ENCODE peak calls at places on chromosome 20, in five cellular contexts. C is H1, S is breast epithelium, I is prostate gland, J is stomach. V is an unnamed sample.

GRCh38 chr20:3701061-3701998 is 11.1 kb downstream of the SIGLEC1 start:
- DNase-seq in I (no peak), S (no peak), J (no peak), C (no peak), V (no peak)

GRCh38 chr20:3697588-3698235 is 14.7 kb downstream of the SIGLEC1 start:
- DNase-seq in J (no peak), C (no peak), S (no peak), I (no peak), V (no peak)

GRCh38 chr20:329325-329695 is 4.0 kb downstream of the SOX12 start:
- DNase-seq in I (no peak), S (no peak), J (no peak), C (no peak), V (no peak)

GRCh38 chr20:62808211-62808865 is 3.7 kb downstream of the OGFR start:
- DNase-seq in J (peak; percentile 70), I (no peak), S (no peak), C (peak; percentile 97), V (peak; percentile 81)

GRCh38 chr20:1800777-1801176 is 94.4 kb upstream of the SIRPA start:
- DNase-seq in J (no peak), C (no peak), S (no peak), I (no peak), V (no peak)

GRCh38 chr20:16405254-16405653 is 168.0 kb downstream of the KIF16B start:
- DNase-seq in S (no peak), J (no peak), I (no peak), C (no peak), V (no peak)

GRCh38 chr20:56181593-56181992 is 66.9 kb upstream of the MC3R start:
- DNase-seq in S (no peak), I (no peak), C (no peak), J (no peak), V (no peak)

GRCh38 chr20:60584221-60584620 is 626.0 kb downstream of the CDH26 start:
- DNase-seq in C (no peak), J (no peak), S (no peak), I (no peak), V (no peak)

GRCh38 chr20:8367679-8368078 is 235.6 kb downstream of the PLCB1 start:
- DNase-seq in S (no peak), C (no peak), I (no peak), J (no peak), V (no peak)

GRCh38 chr20:36339646-36340592 is 33.8 kb downstream of the DLGAP4 start:
- DNase-seq in I (no peak), C (no peak), J (no peak), S (no peak), V (no peak)

GRCh38 chr20:24670341-24670821 is 201.0 kb downstream of the SYNDIG1 start:
- DNase-seq in I (no peak), J (no peak), C (no peak), S (no peak), V (no peak)

GRCh38 chr20:2350606-2351005 is 30.1 kb upstream of the TGM6 start:
- DNase-seq in C (no peak), I (no peak), S (no peak), J (no peak), V (no peak)

GRCh38 chr20:17586250-17586649 is 16.4 kb downstream of the DSTN start:
- DNase-seq in J (no peak), I (no peak), S (no peak), C (no peak), V (no peak)

GRCh38 chr20:6269163-6269873 is 146.5 kb upstream of the FERMT1 start:
- DNase-seq in S (no peak), C (no peak), J (no peak), I (no peak), V (no peak)

GRCh38 chr20:6731951-6732580 is 35.4 kb upstream of the BMP2 start:
- DNase-seq in J (no peak), I (no peak), S (no peak), C (no peak), V (no peak)

GRCh38 chr20:63753381-63753780 is 13.8 kb downstream of the SLC2A4RG start:
- DNase-seq in I (no peak), J (no peak), C (no peak), S (no peak), V (no peak)

GRCh38 chr20:63119451-63120285 is 96.3 kb downstream of the YTHDF1 start:
- DNase-seq in I (no peak), J (no peak), S (no peak), C (no peak), V (no peak)

GRCh38 chr20:2745936-2746635 is 53.5 kb downstream of the EBF4 start:
- DNase-seq in J (no peak), C (no peak), I (no peak), S (no peak), V (no peak)

GRCh38 chr20:14698125-14698524 is 360.7 kb upstream of the FLRT3 start:
- DNase-seq in S (no peak), I (no peak), C (no peak), J (no peak), V (no peak)
- TF ChIP-seq POLR2A in S (no peak), I (no peak), C (no peak), J (no peak), V (no peak)

DNA sequence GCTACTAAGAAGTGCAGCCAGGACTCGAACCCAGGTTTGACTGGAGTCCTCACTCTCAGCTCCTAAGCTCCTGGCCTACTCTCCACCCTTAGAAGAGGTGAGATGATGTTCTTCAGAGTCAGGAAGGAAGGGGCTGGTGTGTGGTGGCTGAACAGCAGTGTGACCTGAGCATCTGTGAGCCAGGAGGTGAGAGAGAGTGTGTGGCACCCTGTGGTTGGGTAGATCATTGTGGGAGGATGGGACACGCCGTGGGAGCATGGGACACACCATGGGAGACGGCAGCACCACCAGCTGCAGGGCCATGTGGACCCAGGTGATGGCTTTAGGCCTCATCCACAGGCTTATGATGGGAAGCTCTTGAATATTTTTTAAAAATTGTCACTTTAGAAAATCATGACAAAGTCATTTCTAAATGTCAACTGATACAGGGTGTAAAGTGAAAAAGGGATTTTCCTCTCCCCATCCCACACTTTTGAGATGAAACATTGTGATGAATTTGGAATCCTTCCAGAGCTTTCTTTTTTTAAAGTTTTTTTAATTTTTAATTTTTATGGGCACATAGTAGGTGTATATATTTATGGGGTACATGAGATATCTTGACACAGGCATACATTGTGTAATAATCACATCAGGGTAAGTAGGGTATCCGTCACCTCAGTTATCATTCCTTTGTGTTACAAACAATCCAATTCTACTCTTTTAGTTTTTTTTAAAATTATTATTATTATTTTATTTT is 31.6 kb downstream of the SRC start:
- DNase-seq in J (no peak), S (no peak), C (no peak), I (no peak), V (no peak)
- TF ChIP-seq POLR2AphosphoS5 in J (no peak), S (no peak), C (no peak), I (no peak), V (no peak)

GRCh38 chr20:34363062-34364012 is at the start of gene ITCH:
- DNase-seq in I (peak; percentile 94), S (peak; percentile 95), C (peak; percentile 94), J (peak; percentile 97), V (peak; percentile 95)
- TF ChIP-seq POLR2A in I (peak; percentile 94), S (peak; percentile 89), C (peak; percentile 77), J (peak; percentile 72), V (peak; percentile 75)

DNA sequence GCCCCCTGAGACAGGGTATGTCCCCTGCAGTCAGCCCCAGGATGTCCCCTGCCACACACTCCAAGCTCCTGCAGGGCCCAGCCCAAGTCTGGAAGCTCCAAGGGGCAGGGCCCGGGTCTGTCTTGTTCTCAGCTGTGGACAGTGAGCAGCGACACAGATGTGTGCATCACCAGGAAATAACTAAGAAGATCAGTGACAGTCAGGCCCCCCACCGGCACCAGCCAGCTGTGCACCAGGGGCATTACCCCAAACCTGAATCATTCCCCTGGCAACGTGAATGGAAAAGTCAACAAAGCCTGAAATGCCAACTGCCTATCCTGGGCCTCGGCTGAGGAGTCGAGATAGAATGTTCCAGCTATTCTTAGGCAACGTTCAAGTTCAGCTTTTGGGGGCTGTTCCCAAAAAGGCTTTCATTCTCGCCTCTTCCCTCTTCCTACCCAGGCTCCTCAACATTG is 105.0 kb downstream of the PREX1 start:
- DNase-seq in S (no peak), I (peak; percentile 32), J (peak; percentile 74), C (no peak), V (no peak)
- TF ChIP-seq POLR2AphosphoS5 in S (no peak), I (peak; percentile 49), J (no peak), C (no peak), V (no peak)

DNA sequence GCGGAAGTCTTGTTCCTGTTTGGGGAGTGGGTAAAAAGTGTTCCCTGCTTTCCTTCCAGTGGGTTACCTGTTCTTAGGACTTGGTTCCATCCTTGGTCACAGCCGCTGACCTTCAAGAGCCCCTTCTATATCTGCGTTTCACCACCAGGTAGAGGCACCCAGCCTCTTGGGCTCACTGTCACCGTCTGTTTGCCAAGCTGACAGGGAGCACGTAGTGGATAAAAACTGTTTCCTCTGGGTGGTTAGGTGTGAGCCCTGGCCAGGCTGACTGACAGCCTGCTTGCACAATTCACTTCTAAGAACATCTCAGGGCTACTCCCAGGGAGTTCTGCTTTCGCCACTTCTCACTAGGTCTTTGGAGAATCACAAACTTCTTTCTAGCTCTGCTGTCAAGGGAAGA is 1.8 kb upstream of the JPH2 start:
- DNase-seq in I (no peak), C (peak; percentile 35), J (no peak), S (no peak), V (no peak)
- TF ChIP-seq POLR2A in I (no peak), C (no peak), J (no peak), S (no peak), V (no peak)

DNA sequence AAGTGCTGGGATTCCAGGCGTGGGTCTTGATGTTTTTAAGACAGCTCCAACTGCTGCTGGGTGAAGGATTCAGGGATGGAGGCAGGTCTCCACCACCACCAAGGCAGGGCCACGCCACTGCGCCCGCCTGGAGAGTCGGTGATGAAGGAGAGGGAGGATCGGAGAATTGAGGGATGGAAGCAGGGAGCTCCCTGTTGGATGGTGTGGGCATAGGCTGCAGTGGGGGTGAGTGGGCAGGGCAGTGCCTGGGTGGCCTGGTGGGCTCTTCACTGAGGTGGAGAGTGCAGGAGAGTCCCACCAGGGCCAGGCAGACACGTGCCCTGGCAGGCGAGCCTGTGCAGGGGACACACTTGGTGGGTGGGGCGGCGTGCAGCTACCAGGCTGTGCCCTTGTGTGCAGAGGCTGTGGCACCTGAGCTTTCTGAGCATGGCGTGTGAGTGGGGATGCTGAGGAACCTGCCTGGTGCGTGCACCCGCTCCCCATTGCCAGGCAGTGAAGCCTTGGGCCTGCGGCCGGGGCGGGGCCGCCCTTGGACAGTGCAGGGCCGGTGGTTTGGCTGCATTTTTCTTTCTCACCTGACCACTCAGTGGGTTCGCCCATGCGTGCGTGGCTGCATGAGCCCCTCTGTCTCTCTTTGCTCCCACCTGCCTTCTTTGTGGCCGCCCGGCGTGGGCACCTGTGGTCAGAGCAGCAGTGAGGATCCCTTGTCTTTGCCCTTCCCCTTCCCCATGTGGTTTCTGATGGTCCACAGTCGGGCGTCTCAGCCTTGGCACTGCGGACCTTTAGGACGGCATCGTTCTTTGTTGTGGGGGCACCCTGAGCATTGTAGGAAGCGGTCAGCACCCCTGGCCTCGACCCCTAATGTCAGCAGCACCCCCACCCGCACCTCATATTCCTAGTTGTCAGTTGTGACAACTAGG is 11.3 kb downstream of the RBM38 start:
- DNase-seq in C (no peak), S (no peak), I (no peak), J (no peak), V (no peak)
- TF ChIP-seq POLR2AphosphoS5 in C (no peak), S (no peak), I (no peak), J (no peak), V (peak; percentile 50)

V was measured in GM12892.